ENCODE peak calls at places on chromosomes 6 and 20, in nine cellular contexts. G is A673, E is lower leg skin, X is D721Med, Q is body of pancreas, N is esophagus muscularis mucosa, T is mesothelial cell of epicardium, H is lung, B is tibial artery. O is an unnamed sample.

GRCh38 chr6:41878961-41879405 is 16.2 kb downstream of the USP49 start:
- DNase-seq in G (no peak), E (no peak), X (no peak), Q (no peak), N (no peak), T (no peak), H (no peak), B (no peak), O (no peak)

GRCh38 chr6:34316442-34317171 is 67.8 kb upstream of the SMIM29 start:
- DNase-seq in G (no peak), E (no peak), X (no peak), Q (no peak), N (no peak), T (no peak), H (no peak), B (no peak), O (no peak)

GRCh38 chr20:25447671-25448070 is 40.2 kb downstream of the GINS1 start:
- DNase-seq in G (no peak), E (no peak), X (no peak), Q (no peak), N (peak), T (no peak), H (no peak), B (no peak), O (no peak)

GRCh38 chr20:1341561-1342265 is 12.8 kb upstream of the SDCBP2 start:
- DNase-seq in G (no peak), E (no peak), X (no peak), Q (no peak), N (peak), T (no peak), H (peak), B (no peak), O (no peak)

GRCh38 chr6:87393026-87393622 is 14.6 kb upstream of the CFAP206 start:
- DNase-seq in G (peak), E (peak), X (no peak), Q (peak), N (no peak), T (no peak), H (no peak), B (no peak), O (peak)

GRCh38 chr6:157246048-157246630 is 77.2 kb downstream of the TMEM242 start:
- DNase-seq in G (no peak), E (no peak), X (no peak), Q (no peak), N (no peak), T (no peak), H (no peak), B (peak), O (no peak)

GRCh38 chr6:80454661-80455365 is 348.3 kb downstream of the BCKDHB start:
- DNase-seq in G (no peak), E (no peak), X (no peak), Q (no peak), N (no peak), T (no peak), H (no peak), B (no peak), O (no peak)

GRCh38 chr6:110814488-110815259 is 595 bp downstream of the CDK19 start:
- DNase-seq in G (peak), E (peak), X (no peak), Q (peak), N (peak), T (peak), H (peak), B (peak), O (peak)

GRCh38 chr20:49594143-49594928 is 26.4 kb upstream of the PTGIS start:
- DNase-seq in G (no peak), E (peak), X (no peak), Q (peak), N (no peak), T (no peak), H (no peak), B (peak), O (no peak)

GRCh38 chr6:37218501-37218900 is 39.1 kb upstream of the TBC1D22B start:
- DNase-seq in G (peak), E (no peak), X (no peak), Q (no peak), N (no peak), T (no peak), H (no peak), B (no peak), O (no peak)

GRCh38 chr6:5671162-5671561 is 335.6 kb downstream of the NRN1 start:
- DNase-seq in G (peak), E (peak), X (no peak), Q (peak), N (no peak), T (no peak), H (no peak), B (no peak), O (peak)

GRCh38 chr20:38214871-38215788 is 45.4 kb downstream of the KIAA1755 start:
- DNase-seq in G (no peak), E (no peak), X (no peak), Q (no peak), N (no peak), T (no peak), H (no peak), B (no peak), O (no peak)

GRCh38 chr6:165653196-165653595 is 9.8 kb downstream of the PDE10A start:
- DNase-seq in G (no peak), E (no peak), X (no peak), Q (no peak), N (peak), T (no peak), H (no peak), B (no peak), O (no peak)

GRCh38 chr6:136528477-136528876 is 21.7 kb downstream of the MAP7 start:
- DNase-seq in G (no peak), E (no peak), X (no peak), Q (no peak), N (no peak), T (no peak), H (no peak), B (no peak), O (no peak)

GRCh38 chr6:109891924-109892323 is 86.2 kb upstream of the GPR6 start:
- DNase-seq in G (no peak), E (peak), X (no peak), Q (peak), N (no peak), T (no peak), H (peak), B (peak), O (no peak)

GRCh38 chr6:138999949-139000725 is 12.1 kb upstream of the REPS1 start:
- DNase-seq in G (no peak), E (no peak), X (no peak), Q (no peak), N (no peak), T (no peak), H (no peak), B (no peak), O (no peak)

GRCh38 chr6:39366875-39367618 is 44.5 kb upstream of the KCNK16 start:
- DNase-seq in G (peak), E (no peak), X (no peak), Q (no peak), N (no peak), T (no peak), H (no peak), B (no peak), O (no peak)

GRCh38 chr6:98560418-98560817 is 274.0 kb upstream of the POU3F2 start:
- DNase-seq in G (no peak), E (no peak), X (no peak), Q (no peak), N (no peak), T (no peak), H (no peak), B (no peak), O (no peak)

GRCh38 chr6:17714879-17715860 is 8.4 kb upstream of the NUP153 start:
- DNase-seq in G (peak), E (no peak), X (no peak), Q (peak), N (no peak), T (no peak), H (no peak), B (peak), O (peak)

GRCh38 chr6:43796910-43797890 is 27.2 kb downstream of the VEGFA start:
- DNase-seq in G (no peak), E (no peak), X (no peak), Q (no peak), N (no peak), T (no peak), H (no peak), B (no peak), O (no peak)
- TF ChIP-seq CTCF in G (no peak), E (no peak), X (no peak), Q (no peak), N (no peak), T (no peak), H (no peak), B (no peak), O (no peak)

GRCh38 chr6:84486526-84486925 is 259.1 kb upstream of the CEP162 start:
- DNase-seq in G (no peak), E (no peak), X (no peak), Q (no peak), N (no peak), T (no peak), H (no peak), B (no peak), O (no peak)
- TF ChIP-seq CTCF in G (no peak), E (no peak), X (no peak), Q (no peak), N (no peak), T (no peak), H (no peak), B (no peak), O (no peak)

GRCh38 chr20:41393705-41394066 is 27.1 kb upstream of the EMILIN3 start:
- DNase-seq in G (no peak), E (no peak), X (no peak), Q (no peak), N (no peak), T (no peak), H (no peak), B (no peak), O (no peak)

GRCh38 chr20:41394931-41395668 is 28.5 kb upstream of the EMILIN3 start:
- DNase-seq in G (no peak), E (no peak), X (no peak), Q (no peak), N (no peak), T (no peak), H (no peak), B (no peak), O (no peak)

GRCh38 chr20:41394081-41394480 is 27.5 kb upstream of the EMILIN3 start:
- DNase-seq in G (no peak), E (no peak), X (no peak), Q (no peak), N (no peak), T (no peak), H (no peak), B (no peak), O (no peak)

GRCh38 chr20:41395669-41396664 is 29.3 kb upstream of the EMILIN3 start:
- DNase-seq in G (no peak), E (no peak), X (no peak), Q (no peak), N (no peak), T (no peak), H (no peak), B (no peak), O (no peak)

GRCh38 chr20:41398408-41398807 is 31.8 kb upstream of the EMILIN3 start:
- DNase-seq in G (no peak), E (no peak), X (no peak), Q (peak), N (no peak), T (no peak), H (no peak), B (no peak), O (no peak)
- TF ChIP-seq CTCF in G (no peak), E (no peak), X (no peak), Q (no peak), N (no peak), T (no peak), H (no peak), B (no peak), O (no peak)

DNA sequence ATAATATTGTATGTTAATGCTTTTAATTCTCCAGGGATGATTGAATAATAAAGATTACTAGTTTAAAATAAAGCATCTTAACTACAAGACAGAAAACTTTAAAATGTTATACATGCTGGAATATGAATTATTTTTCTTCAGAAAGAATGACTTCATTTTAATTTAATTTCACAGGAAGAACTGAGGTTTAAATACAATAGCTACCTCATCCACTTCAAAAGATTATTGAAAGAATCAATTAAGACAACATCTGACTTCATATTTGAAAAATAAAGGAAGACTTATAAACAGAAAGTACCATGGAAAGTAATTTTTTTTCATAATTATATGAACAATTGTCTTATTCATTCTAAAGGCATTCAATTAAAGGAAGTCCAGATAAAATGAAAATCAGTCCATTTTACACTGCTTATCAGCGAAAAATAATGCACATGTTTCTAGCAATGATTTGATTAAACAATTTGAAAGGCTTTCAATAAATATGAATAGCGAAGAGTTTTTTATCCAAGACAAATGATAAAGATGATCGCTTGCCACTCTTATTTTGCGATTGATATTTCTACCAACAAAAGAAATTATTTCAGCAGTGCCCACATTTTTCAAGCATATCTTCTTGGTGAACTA is 368.5 kb upstream of the OPRM1 start:
- DNase-seq in G (no peak), E (no peak), X (no peak), Q (no peak), N (no peak), T (no peak), H (no peak), B (no peak), O (no peak)
- TF ChIP-seq CTCF in G (no peak), E (no peak), X (no peak), Q (no peak), N (no peak), T (no peak), H (no peak), B (no peak), O (no peak)

DNA sequence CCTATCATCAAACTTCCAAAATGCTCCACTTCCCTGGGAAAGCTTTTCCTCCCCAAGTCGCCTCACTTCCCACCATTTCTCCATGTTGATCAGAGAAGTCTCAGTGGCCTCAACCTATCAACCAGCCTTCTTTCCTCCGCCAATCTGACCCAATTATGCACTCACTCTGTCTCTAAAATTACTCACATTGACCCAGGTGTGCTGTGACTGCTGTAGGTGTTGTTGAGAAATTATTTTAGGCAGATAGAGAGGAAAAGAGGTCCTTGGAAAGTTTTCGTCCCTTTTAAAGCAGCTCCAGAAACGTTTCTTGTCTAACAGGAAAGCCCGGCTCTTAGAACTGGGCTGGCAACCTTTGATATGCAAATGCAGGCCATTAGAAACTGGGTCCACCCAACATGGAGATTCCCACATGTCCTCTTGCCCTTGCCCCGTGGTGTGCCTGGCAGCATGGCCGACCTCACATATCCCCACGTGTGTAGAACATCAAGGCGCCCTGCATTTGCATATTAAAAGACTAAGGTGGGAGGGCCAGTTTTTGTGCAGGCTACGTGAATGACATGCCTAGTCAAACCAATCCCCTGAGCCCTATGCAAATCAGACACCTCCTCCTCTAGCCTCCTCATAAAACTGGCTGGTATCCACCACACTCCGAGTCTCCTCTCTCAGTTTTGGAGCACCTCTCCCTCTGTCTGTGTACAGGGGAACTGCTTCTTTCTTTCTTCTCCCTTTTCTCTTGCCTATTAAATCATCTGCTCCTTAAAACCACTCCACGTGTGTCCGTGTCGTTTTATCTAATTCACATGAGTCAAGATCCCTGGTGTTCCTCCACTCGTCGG is 12.9 kb downstream of the IPCEF1 start:
- DNase-seq in G (peak), E (peak), X (no peak), Q (peak), N (peak), T (peak), H (peak), B (no peak), O (no peak)
- TF ChIP-seq CTCF in G (peak), E (no peak), X (no peak), Q (peak), N (no peak), T (peak), H (no peak), B (no peak), O (no peak)

GRCh38 chr20:10313701-10314100 is 95.1 kb downstream of the SNAP25 start:
- DNase-seq in G (no peak), E (no peak), X (no peak), Q (no peak), N (no peak), T (no peak), H (no peak), B (no peak), O (no peak)
- TF ChIP-seq CTCF in G (no peak), E (no peak), X (no peak), Q (no peak), N (no peak), T (no peak), H (no peak), B (no peak), O (no peak)

GRCh38 chr6:35955970-35956369 is 35.1 kb upstream of the SRPK1 start:
- DNase-seq in G (no peak), E (no peak), X (no peak), Q (no peak), N (no peak), T (no peak), H (no peak), B (no peak), O (no peak)
- TF ChIP-seq CTCF in G (peak), E (no peak), X (peak), Q (peak), N (no peak), T (no peak), H (no peak), B (no peak), O (peak)

O was measured in GM10248.